ENCODE peak calls at places on chromosomes 1 and 21, in four cellular contexts. P is HepG2, X is HCT116, L is K562. D is an unnamed sample.

GRCh38 chr1:51671527-51672325 is 54.8 kb downstream of the OSBPL9 start:
- DNase-seq in P (no peak), X (no peak), L (no peak), D (no peak)

GRCh38 chr1:62392951-62393350 is 43.9 kb upstream of the USP1 start:
- DNase-seq in P (no peak), X (no peak), L (no peak), D (no peak)

GRCh38 chr1:55428944-55429931 is 214.1 kb upstream of the USP24 start:
- DNase-seq in P (peak; percentile 100), X (peak; percentile 100), L (no peak), D (peak; percentile 100)

GRCh38 chr1:27033059-27033746 is 20.6 kb upstream of the TENT5B start:
- DNase-seq in P (no peak), X (no peak), L (peak; percentile 17), D (no peak)

GRCh38 chr21:31173881-31174555 is 135.7 kb upstream of the KRTAP19-8 start:
- DNase-seq in P (no peak), X (no peak), L (peak; percentile 13), D (no peak)

GRCh38 chr1:245956225-245956624 is 550.9 kb downstream of the SMYD3 start:
- DNase-seq in P (no peak), X (no peak), L (no peak), D (no peak)

GRCh38 chr21:17139696-17140095 is 373.1 kb upstream of the CXADR start:
- DNase-seq in P (no peak), X (no peak), L (no peak), D (no peak)

GRCh38 chr1:109910123-109910962 is at the start of gene CSF1:
- DNase-seq in P (no peak), X (no peak), L (peak; percentile 92), D (no peak)

GRCh38 chr1:178122283-178122682 is 28.4 kb downstream of the RASAL2 start:
- DNase-seq in P (no peak), X (no peak), L (no peak), D (no peak)

GRCh38 chr1:78176448-78176847 is 130.7 kb downstream of the GIPC2 start:
- DNase-seq in P (no peak), X (no peak), L (no peak), D (no peak)

GRCh38 chr21:44657635-44658183 is at the start of gene KRTAP12-3:
- DNase-seq in P (no peak), X (no peak), L (no peak), D (no peak)

GRCh38 chr1:151492120-151492519 is 19.1 kb upstream of the CGN start:
- DNase-seq in P (no peak), X (no peak), L (no peak), D (no peak)

GRCh38 chr1:99481391-99481996 is 164.4 kb upstream of the PALMD start:
- DNase-seq in P (peak; percentile 60), X (peak; percentile 49), L (peak; percentile 35), D (no peak)

GRCh38 chr1:160169553-160170399 is 18.4 kb downstream of the ATP1A4 start:
- DNase-seq in P (no peak), X (no peak), L (no peak), D (no peak)

GRCh38 chr1:61278966-61279365 is 196.6 kb downstream of the NFIA start:
- DNase-seq in P (no peak), X (no peak), L (no peak), D (no peak)

GRCh38 chr1:54221113-54221834 is 21.3 kb downstream of the MRPL37 start:
- DNase-seq in P (no peak), X (no peak), L (no peak), D (no peak)

GRCh38 chr21:33261635-33262034 is 4.5 kb upstream of the IL10RB start:
- DNase-seq in P (no peak), X (no peak), L (no peak), D (no peak)

GRCh38 chr1:14607295-14607694 is 8.8 kb downstream of the KAZN start:
- DNase-seq in P (no peak), X (no peak), L (no peak), D (no peak)

GRCh38 chr1:231869364-231869763 is 242.8 kb downstream of the DISC1 start:
- DNase-seq in P (no peak), X (no peak), L (no peak), D (no peak)

GRCh38 chr1:73472810-73473209 is 725.2 kb downstream of the LRRIQ3 start:
- DNase-seq in P (no peak), X (no peak), L (no peak), D (no peak)

GRCh38 chr1:222404710-222405109 is 143.2 kb downstream of the HHIPL2 start:
- DNase-seq in P (no peak), X (no peak), L (no peak), D (no peak)

GRCh38 chr1:223772771-223773160 is 60.4 kb downstream of the CAPN2 start:
- DNase-seq in P (no peak), X (no peak), L (no peak), D (no peak)

GRCh38 chr1:109806733-109807397 is 43.1 kb upstream of the EPS8L3 start:
- DNase-seq in P (no peak), X (no peak), L (no peak), D (no peak)

GRCh38 chr1:227947425-227947677 is 381 bp downstream of the WNT9A start:
- DNase-seq in P (no peak), X (no peak), L (no peak), D (no peak)

GRCh38 chr1:169041371-169041770 is 65.1 kb upstream of the ATP1B1 start:
- DNase-seq in P (no peak), X (no peak), L (no peak), D (no peak)

GRCh38 chr1:185483647-185484450 is 166.8 kb upstream of the IVNS1ABP start:
- DNase-seq in P (no peak), X (no peak), L (no peak), D (no peak)

GRCh38 chr1:186188004-186188539 is 187.0 kb downstream of the TPR start:
- DNase-seq in P (no peak), X (peak; percentile 63), L (no peak), D (peak; percentile 80)

GRCh38 chr1:160081261-160081936 is at the start of gene KCNJ9:
- DNase-seq in P (no peak), X (no peak), L (no peak), D (no peak)

GRCh38 chr1:47785561-47786271 is 211.5 kb downstream of the TRABD2B start:
- DNase-seq in P (peak; percentile 41), X (no peak), L (no peak), D (no peak)
- TF ChIP-seq TCF7L2 in P (no peak), X (no peak), L (no peak), D (no peak)

GRCh38 chr1:205064301-205064700 is 20.0 kb downstream of the TMEM81 start:
- DNase-seq in P (no peak), X (no peak), L (no peak), D (no peak)
- TF ChIP-seq TCF7L2 in P (no peak), X (no peak), L (no peak), D (no peak)

DNA sequence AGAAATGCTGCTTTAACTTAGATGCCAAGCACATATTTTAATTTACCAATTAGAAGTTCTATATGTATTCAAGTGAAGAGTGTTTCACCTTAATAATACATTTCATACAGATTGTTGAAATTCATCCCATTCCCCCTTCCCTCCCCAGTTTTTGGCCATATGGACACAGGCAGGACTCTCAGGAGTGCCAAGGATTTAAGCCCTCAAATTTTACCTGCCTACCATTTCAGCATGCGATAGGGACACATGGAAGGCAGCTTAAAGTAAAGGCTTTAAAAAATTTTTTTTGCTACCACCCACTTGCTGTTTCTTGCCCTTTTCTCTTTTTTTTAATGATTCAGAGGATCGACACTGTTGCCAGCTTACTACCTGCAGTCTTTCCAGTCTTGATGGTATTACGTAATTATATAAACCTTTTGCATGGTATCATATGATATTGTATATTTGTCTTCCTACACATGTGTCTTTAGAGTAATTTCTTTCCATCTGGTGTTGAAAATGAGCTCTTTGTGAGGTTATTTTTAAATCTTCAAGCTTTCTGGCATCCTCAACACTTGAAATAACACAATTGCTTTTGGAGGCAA is 7.0 kb downstream of the EPB41 start:
- DNase-seq in P (no peak), X (no peak), L (no peak), D (no peak)
- TF ChIP-seq TCF7L2 in P (no peak), X (no peak), L (no peak), D (no peak)

GRCh38 chr1:20962576-20963258 is 175.6 kb upstream of the HP1BP3 start:
- DNase-seq in P (no peak), X (no peak), L (no peak), D (no peak)

GRCh38 chr1:20964540-20965484 is 177.7 kb upstream of the HP1BP3 start:
- DNase-seq in P (no peak), X (no peak), L (no peak), D (no peak)
- TF ChIP-seq TCF7L2 in P (no peak), X (no peak), L (no peak), D (no peak)

GRCh38 chr1:65952692-65953091 is 160.0 kb downstream of the PDE4B start:
- DNase-seq in P (no peak), X (no peak), L (no peak), D (no peak)
- TF ChIP-seq TCF7L2 in P (no peak), X (no peak), L (no peak), D (no peak)

D was measured in Panc1.